ENCODE peak calls at places on chromosomes 7 and 10, in four cellular contexts. E, X, J and M are unnamed samples.

GRCh38 chr10:5832946-5833345 is 19.7 kb upstream of the GDI2 start:
- DNase-seq in J (no peak), E (no peak), X (no peak), M (no peak)

GRCh38 chr10:33386926-33387325 is 52.5 kb upstream of the NRP1 start:
- DNase-seq in X (no peak), E (no peak), J (no peak), M (no peak)

GRCh38 chr7:77409739-77410545 is 6.2 kb downstream of the GSAP start:
- DNase-seq in J (no peak), X (no peak), E (no peak), M (no peak)

GRCh38 chr10:73398024-73398423 is 15.8 kb downstream of the ANXA7 start:
- DNase-seq in J (no peak), X (no peak), E (no peak), M (no peak)

GRCh38 chr10:112732277-112732891 is 217.7 kb upstream of the TCF7L2 start:
- DNase-seq in X (no peak), J (no peak), E (no peak), M (no peak)

GRCh38 chr7:123096976-123097375 is 101.5 kb upstream of the TAS2R16 start:
- DNase-seq in X (no peak), E (no peak), J (no peak), M (no peak)

GRCh38 chr10:51867956-51868355 is 168.6 kb upstream of the CSTF2T start:
- DNase-seq in E (no peak), X (no peak), J (no peak), M (no peak)

GRCh38 chr7:157224627-157225026 is 85.9 kb downstream of the UBE3C start:
- DNase-seq in J (no peak), X (no peak), E (no peak), M (no peak)

GRCh38 chr10:66838656-66839055 is 87.2 kb upstream of the LRRTM3 start:
- DNase-seq in X (no peak), J (no peak), E (no peak), M (no peak)

GRCh38 chr10:48634198-48634983 is 29.5 kb upstream of the ARHGAP22 start:
- DNase-seq in X (peak; percentile 81), E (peak; percentile 71), J (peak; percentile 44), M (peak; percentile 75)

GRCh38 chr10:73874267-73875138 is at the start of gene CAMK2G:
- DNase-seq in E (peak; percentile 91), J (peak; percentile 89), X (no peak), M (peak; percentile 92)

GRCh38 chr7:129886818-129887186 is 66.0 kb downstream of the UBE2H start:
- DNase-seq in J (no peak), X (no peak), E (no peak), M (no peak)

GRCh38 chr7:12267542-12267941 is 56.4 kb downstream of the TMEM106B start:
- DNase-seq in E (no peak), X (no peak), J (no peak), M (no peak)

GRCh38 chr7:46975493-46975892 is 606.4 kb downstream of the TNS3 start:
- DNase-seq in X (no peak), J (no peak), E (no peak), M (no peak)

GRCh38 chr7:142800103-142800502 is 29.3 kb downstream of the PRSS2 start:
- DNase-seq in J (no peak), E (no peak), X (no peak), M (no peak)

GRCh38 chr10:86632009-86632800 is 22.1 kb upstream of the OPN4 start:
- DNase-seq in E (no peak), J (peak; percentile 56), X (no peak), M (no peak)

GRCh38 chr10:116719712-116720111 is 22.7 kb downstream of the HSPA12A start:
- DNase-seq in E (no peak), X (no peak), J (no peak), M (no peak)

GRCh38 chr10:373516-374309 is 238.5 kb downstream of the ZMYND11 start:
- DNase-seq in J (no peak), X (no peak), E (no peak), M (no peak)

GRCh38 chr7:92809397-92810241 is 26.8 kb downstream of the CDK6 start:
- DNase-seq in X (no peak), J (no peak), E (no peak), M (no peak)

GRCh38 chr10:131803863-131804425 is 96.9 kb upstream of the PPP2R2D start:
- DNase-seq in J (no peak), E (peak; percentile 54), X (no peak), M (no peak)

GRCh38 chr7:84187813-84188212 is 6.8 kb downstream of the SEMA3A start:
- DNase-seq in E (no peak), J (no peak), X (no peak), M (no peak)

GRCh38 chr10:32166365-32166764 is 110.1 kb upstream of the KIF5B start:
- DNase-seq in X (no peak), J (no peak), E (peak; percentile 0), M (no peak)

GRCh38 chr10:14016942-14017341 is 313.8 kb downstream of the FRMD4A start:
- DNase-seq in X (no peak), E (no peak), J (no peak), M (no peak)

GRCh38 chr7:83655951-83656556 is 7.1 kb upstream of the SEMA3E start:
- DNase-seq in J (no peak), E (no peak), X (no peak), M (no peak)

GRCh38 chr10:34658934-34659333 is 156.2 kb downstream of the PARD3 start:
- DNase-seq in J (no peak), X (no peak), E (no peak), M (no peak)

GRCh38 chr10:123146013-123146891 is 1.7 kb upstream of the HMX2 start:
- DNase-seq in X (no peak), E (no peak), J (no peak), M (no peak)

GRCh38 chr7:70752794-70753241 is 379.1 kb upstream of the GALNT17 start:
- DNase-seq in X (no peak), E (no peak), J (no peak), M (no peak)

GRCh38 chr10:111481271-111482073 is 404.6 kb downstream of the ADRA2A start:
- DNase-seq in E (no peak), J (no peak), X (no peak), M (no peak)

GRCh38 chr10:44761076-44761475 is 150.1 kb upstream of the TMEM72 start:
- DNase-seq in J (no peak), E (no peak), X (no peak), M (no peak)

GRCh38 chr7:92253251-92253650 is 7.5 kb downstream of the ANKIB1 start:
- DNase-seq in E (no peak), J (no peak), X (no peak), M (no peak)

GRCh38 chr7:80478683-80479082 is 33.2 kb downstream of the GNAT3 start:
- DNase-seq in X (no peak), J (no peak), E (no peak), M (no peak)

GRCh38 chr7:4204530-4205165 is 477.4 kb upstream of the FOXK1 start:
- DNase-seq in E (no peak), J (no peak), X (no peak), M (peak; percentile 14)

GRCh38 chr10:17386616-17387075 is 67.7 kb downstream of the ST8SIA6 start:
- DNase-seq in E (no peak), X (no peak), J (no peak), M (no peak)

GRCh38 chr7:23230586-23231195 is 15.9 kb upstream of the GPNMB start:
- DNase-seq in E (no peak), J (no peak), X (no peak), M (no peak)

GRCh38 chr7:2934211-2934731 is 90.2 kb upstream of the GNA12 start:
- DNase-seq in E (no peak), J (no peak), X (no peak), M (peak; percentile 32)

GRCh38 chr7:42914726-42915045 is 2.8 kb upstream of the C7orf25 start:
- DNase-seq in X (no peak), J (no peak), E (no peak), M (no peak)

GRCh38 chr7:1242129-1242572 is 9.5 kb downstream of the UNCX start:
- DNase-seq in X (no peak), J (peak; percentile 3), E (no peak), M (no peak)

GRCh38 chr10:5540080-5540479 is 15.3 kb downstream of the CALML3 start:
- DNase-seq in E (peak; percentile 63), J (no peak), X (no peak), M (peak; percentile 36)

GRCh38 chr7:44219371-44220045 is 18.7 kb downstream of the YKT6 start:
- DNase-seq in J (no peak), X (no peak), E (peak; percentile 69), M (peak; percentile 24)

GRCh38 chr10:26733750-26734568 is 36.5 kb downstream of the PDSS1 start:
- DNase-seq in X (no peak), J (no peak), E (no peak), M (no peak)
- H3K27ac ChIP-seq in X (no peak overlapping the region), J (no peak overlapping the region), E (no peak overlapping the region), M (no peak overlapping the region)

GRCh38 chr10:26557641-26558014 is 119.5 kb downstream of the APBB1IP start:
- DNase-seq in E (no peak), J (no peak), X (no peak), M (no peak)
- H3K27ac ChIP-seq in E (peak overlapping the region; percentile 38), J (no peak overlapping the region), X (peak overlapping the region; percentile 30), M (no peak overlapping the region)

DNA sequence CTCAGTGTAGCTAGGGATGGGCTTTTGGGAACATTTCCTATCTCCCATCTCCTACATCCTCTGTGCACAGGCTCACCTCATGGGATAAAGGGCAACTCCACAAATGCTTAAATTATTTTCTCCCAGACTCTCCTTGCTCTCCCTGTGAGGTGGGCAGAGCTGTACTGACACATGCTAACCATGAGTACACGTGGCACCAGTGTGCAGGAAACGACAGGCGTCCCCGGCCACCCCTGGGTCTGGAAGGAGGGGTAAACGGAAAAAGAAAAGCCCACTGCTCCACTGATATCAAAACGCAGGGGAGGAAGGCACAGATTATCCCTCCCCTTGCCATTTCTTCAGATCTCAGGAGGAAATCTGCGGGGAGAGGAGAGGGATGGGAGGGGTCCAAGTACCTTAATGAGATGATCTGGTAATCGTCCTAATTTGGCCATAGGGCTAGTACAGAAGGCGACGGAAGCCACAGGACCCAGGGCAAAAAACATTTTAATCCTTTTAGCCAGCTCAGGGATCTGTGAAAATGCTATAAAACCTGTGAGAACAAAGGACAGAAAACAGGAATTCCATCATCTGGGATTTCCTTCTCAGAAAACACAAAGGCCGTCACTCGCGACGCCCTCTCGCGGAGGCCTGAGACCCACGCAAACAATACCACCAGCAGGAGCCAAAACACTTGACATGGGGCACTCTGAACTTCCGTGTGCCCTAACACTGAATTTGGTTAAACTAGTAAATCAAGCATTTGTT is 17.8 kb upstream of the CH25H start:
- DNase-seq in J (no peak), E (no peak), X (no peak), M (peak; percentile 68)
- H3K27ac ChIP-seq in J (peak overlapping the region; percentile 62), E (peak overlapping the region; percentile 41), X (peak overlapping the region; percentile 1), M (peak overlapping the region; percentile 54)

GRCh38 chr10:62636825-62637248 is 167.7 kb upstream of the ADO start:
- DNase-seq in X (peak; percentile 18), J (no peak), E (no peak), M (no peak)
- H3K27ac ChIP-seq in X (peak overlapping the region; percentile 65), J (no peak overlapping the region), E (peak overlapping the region; percentile 31), M (peak overlapping the region; percentile 81)